ENCODE peak calls at places on chromosome 6, in four cellular contexts. L is cardiac fibroblast, Y is T-cell, K is DMS153. Q is an unnamed sample.

GRCh38 chr6:19303381-19303780 is 533.8 kb upstream of the ID4 start:
- DNase-seq in L (no peak), Y (no peak), K (peak), Q (peak)

GRCh38 chr6:17932362-17932852 is 55.0 kb downstream of the KIF13A start:
- DNase-seq in L (peak), Y (no peak), K (no peak), Q (no peak)

GRCh38 chr6:140346461-140346860 is 972.0 kb upstream of the CITED2 start:
- DNase-seq in L (peak), Y (no peak), K (no peak), Q (no peak)

GRCh38 chr6:84967389-84967788 is 203.0 kb upstream of the TBX18 start:
- DNase-seq in L (peak), Y (no peak), K (no peak), Q (no peak)

GRCh38 chr6:79066330-79066729 is 11.7 kb downstream of the PHIP start:
- DNase-seq in L (no peak), Y (no peak), K (no peak), Q (no peak)

GRCh38 chr6:118890997-118891790 is 2.8 kb upstream of the ASF1A start:
- DNase-seq in L (peak), Y (no peak), K (no peak), Q (no peak)

GRCh38 chr6:94071835-94072234 is 652.5 kb upstream of the EPHA7 start:
- DNase-seq in L (peak), Y (no peak), K (no peak), Q (no peak)

GRCh38 chr6:52286798-52287432 is 2.4 kb upstream of the MCM3 start:
- DNase-seq in L (peak), Y (no peak), K (peak), Q (peak)

GRCh38 chr6:44855562-44856494 is 468.3 kb downstream of the CDC5L start:
- DNase-seq in L (peak), Y (no peak), K (no peak), Q (no peak)

Q was measured in NCI-H345.